ENCODE peak calls at places on chromosomes 1 and 21, in ten cellular contexts. P, A, L, V, K, Y, J, G, D and H are unnamed samples.

GRCh38 chr1:160030657-160031367 is 978 bp downstream of the PIGM start:
- DNase-seq in P (peak; percentile 8), A (no peak), L (no peak), V (peak; percentile 70), K (no peak), Y (no peak), J (no peak), G (no peak), D (peak; percentile 21), H (no peak)

GRCh38 chr1:153805042-153805745 is 30.0 kb downstream of the SLC27A3 start:
- DNase-seq in P (peak; percentile 34), A (no peak), L (peak; percentile 62), V (no peak), K (no peak), Y (no peak), J (peak; percentile 67), G (peak; percentile 63), D (peak; percentile 37), H (peak; percentile 87)

GRCh38 chr1:75125161-75125681 is 9.0 kb upstream of the LHX8 start:
- DNase-seq in P (no peak), A (no peak), L (no peak), V (no peak), K (no peak), Y (no peak), J (no peak), G (no peak), D (no peak), H (no peak)

GRCh38 chr1:235090406-235091069 is 38.1 kb downstream of the TOMM20 start:
- DNase-seq in P (no peak), A (peak; percentile 16), L (no peak), V (no peak), K (no peak), Y (no peak), J (no peak), G (no peak), D (no peak), H (no peak)

GRCh38 chr1:41379741-41380130 is 18.5 kb downstream of the FOXO6 start:
- DNase-seq in P (no peak), A (no peak), L (no peak), V (no peak), K (no peak), Y (no peak), J (no peak), G (no peak), D (no peak), H (no peak)

GRCh38 chr1:27887215-27888035 is 15.1 kb downstream of the THEMIS2 start:
- DNase-seq in P (no peak), A (no peak), L (no peak), V (no peak), K (no peak), Y (no peak), J (no peak), G (no peak), D (no peak), H (no peak)

GRCh38 chr1:67126111-67126746 is 8.5 kb downstream of the C1orf141 start:
- DNase-seq in P (no peak), A (no peak), L (no peak), V (no peak), K (no peak), Y (no peak), J (no peak), G (no peak), D (no peak), H (no peak)

GRCh38 chr21:32494946-32495703 is 82.6 kb downstream of the EVA1C start:
- DNase-seq in P (no peak), A (peak; percentile 73), L (peak; percentile 36), V (no peak), K (no peak), Y (peak; percentile 11), J (no peak), G (no peak), D (peak; percentile 58), H (no peak)

GRCh38 chr21:37207441-37208009 is 59.6 kb downstream of the VPS26C start:
- DNase-seq in P (peak; percentile 46), A (no peak), L (no peak), V (peak; percentile 85), K (no peak), Y (no peak), J (no peak), G (peak; percentile 53), D (peak; percentile 19), H (no peak)

GRCh38 chr21:37208056-37208705 is 59.0 kb downstream of the VPS26C start:
- DNase-seq in P (peak; percentile 76), A (no peak), L (no peak), V (peak; percentile 62), K (no peak), Y (no peak), J (peak; percentile 58), G (peak; percentile 88), D (peak; percentile 51), H (peak; percentile 40)

GRCh38 chr21:37204580-37204979 is 62.6 kb downstream of the VPS26C start:
- DNase-seq in P (no peak), A (no peak), L (no peak), V (peak; percentile 58), K (no peak), Y (no peak), J (no peak), G (no peak), D (no peak), H (no peak)

GRCh38 chr21:37208741-37209225 is 58.4 kb downstream of the VPS26C start:
- DNase-seq in P (peak; percentile 89), A (no peak), L (no peak), V (peak; percentile 69), K (no peak), Y (no peak), J (no peak), G (no peak), D (no peak), H (no peak)

DNA sequence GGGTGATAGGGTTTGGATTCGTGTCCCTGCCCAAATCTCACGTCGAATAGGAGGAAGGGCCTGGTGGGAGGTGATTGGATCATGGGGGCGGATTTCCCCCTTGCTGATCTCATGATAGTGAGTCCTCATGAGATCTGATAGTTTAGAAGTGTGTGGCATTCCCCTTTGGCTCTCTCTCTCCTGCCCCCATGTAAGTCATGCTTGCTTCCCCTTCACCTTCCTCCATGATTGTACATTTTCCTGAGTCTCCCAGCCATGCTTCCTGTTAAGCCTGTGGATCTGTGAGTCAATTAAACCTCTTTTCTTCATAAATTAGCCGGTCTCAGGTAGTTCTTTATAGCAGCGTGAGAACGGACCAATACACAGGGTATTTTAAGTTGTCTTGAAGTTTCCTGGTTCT is 60.6 kb downstream of the VPS26C start:
- DNase-seq in P (no peak), A (no peak), L (no peak), V (peak; percentile 54), K (no peak), Y (no peak), J (no peak), G (no peak), D (no peak), H (no peak)
- TF ChIP-seq CTCF in P (no peak), A (no peak), L (no peak), V (no peak), K (no peak), Y (no peak), J (no peak), G (no peak), D (no peak), H (no peak)

DNA sequence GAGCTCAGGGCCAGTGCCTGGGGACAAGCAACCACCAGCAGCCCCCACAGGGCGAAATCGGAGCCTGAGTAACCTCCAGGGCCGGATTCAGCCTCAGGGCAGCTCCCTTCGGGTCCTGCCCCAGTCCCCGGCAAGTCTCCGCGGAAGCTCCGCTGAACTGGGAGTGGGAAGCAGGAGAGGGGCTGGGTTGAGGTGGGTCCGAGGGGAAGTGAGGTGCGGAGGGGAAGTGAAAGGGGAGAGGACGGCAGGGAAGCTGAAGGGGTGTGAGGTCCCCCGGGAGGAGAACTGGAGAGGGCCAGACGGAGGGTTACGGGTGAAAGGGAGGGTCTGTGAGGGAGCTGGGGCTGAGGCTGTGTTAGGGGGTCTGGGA is 560 bp downstream of the PADI2 start:
- DNase-seq in P (no peak), A (no peak), L (no peak), V (no peak), K (no peak), Y (no peak), J (no peak), G (no peak), D (no peak), H (no peak)
- H3K4me3 ChIP-seq in P (no peak overlapping the region), A (no peak overlapping the region), L (peak overlapping the region; percentile 52), V (peak overlapping the region; percentile 28), K (peak overlapping the region; percentile 44), Y (peak overlapping the region; percentile 6), J (no peak overlapping the region), G (peak overlapping the region; percentile 39), D (no peak overlapping the region), H (no peak overlapping the region)

GRCh38 chr1:220689696-220690095 is 467 bp upstream of the C1orf115 start:
- DNase-seq in P (no peak), A (no peak), L (no peak), V (no peak), K (no peak), Y (no peak), J (no peak), G (no peak), D (no peak), H (no peak)

GRCh38 chr1:220687809-220688208 is 2.4 kb upstream of the C1orf115 start:
- DNase-seq in P (no peak), A (no peak), L (no peak), V (no peak), K (no peak), Y (no peak), J (no peak), G (no peak), D (no peak), H (no peak)

GRCh38 chr1:220691039-220691684 is 999 bp downstream of the C1orf115 start:
- DNase-seq in P (no peak), A (no peak), L (no peak), V (no peak), K (peak; percentile 77), Y (no peak), J (no peak), G (no peak), D (peak; percentile 30), H (no peak)

GRCh38 chr1:220692436-220693228 is 2.5 kb downstream of the C1orf115 start:
- DNase-seq in P (no peak), A (no peak), L (no peak), V (no peak), K (peak; percentile 68), Y (no peak), J (no peak), G (no peak), D (no peak), H (no peak)

DNA sequence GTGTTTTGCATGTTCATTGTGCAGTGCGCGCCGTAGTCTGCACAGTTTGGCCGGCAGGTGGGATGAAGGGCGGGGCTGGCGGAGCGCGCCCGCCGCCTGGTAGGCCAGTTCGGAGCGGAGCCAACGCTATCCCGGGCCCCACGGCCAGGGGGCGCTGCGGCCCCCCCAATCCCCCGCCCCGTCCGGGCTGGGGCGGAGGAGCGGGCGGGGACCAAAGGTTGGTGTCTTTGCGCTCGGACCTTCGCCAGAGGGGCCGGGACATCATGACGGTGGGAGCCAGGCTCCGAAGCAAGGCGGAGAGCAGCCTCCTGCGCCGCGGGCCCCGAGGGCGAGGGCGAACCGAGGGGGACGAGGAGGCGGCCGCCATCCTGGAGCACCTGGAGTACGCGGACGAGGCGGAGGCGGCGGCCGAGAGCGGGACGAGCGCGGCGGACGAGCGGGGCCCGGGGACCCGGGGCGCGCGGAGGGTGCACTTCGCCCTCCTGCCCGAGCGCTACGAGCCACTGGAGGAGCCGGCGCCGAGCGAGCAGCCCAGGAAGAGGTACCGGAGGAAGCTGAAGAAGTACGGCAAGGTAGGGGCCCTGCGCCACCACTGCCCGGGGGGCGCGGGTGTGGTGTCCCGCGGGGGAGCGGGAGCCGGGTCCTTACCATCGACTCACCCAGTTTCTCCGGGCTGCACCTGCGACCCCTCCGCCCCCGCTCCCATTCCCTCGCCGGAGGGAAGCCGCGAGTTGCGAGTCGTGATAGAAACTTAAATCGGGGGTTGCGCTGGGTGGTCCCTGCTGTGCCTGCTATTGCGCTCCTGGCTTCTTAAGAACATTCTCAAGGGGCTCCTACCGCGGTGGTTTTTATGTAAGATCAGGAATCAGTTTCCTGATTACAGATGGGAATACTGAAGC is at the start of gene C1orf115:
- DNase-seq in P (peak; percentile 84), A (peak; percentile 47), L (peak; percentile 78), V (no peak), K (peak; percentile 93), Y (peak; percentile 78), J (peak; percentile 75), G (peak; percentile 77), D (peak; percentile 75), H (peak; percentile 31)
- TF ChIP-seq POLR2A in P (peak; percentile 28), A (peak; percentile 42), L (peak; percentile 55), V (no peak), K (no peak), Y (peak; percentile 30), J (peak; percentile 17), G (peak; percentile 69), D (peak; percentile 51), H (no peak)

DNA sequence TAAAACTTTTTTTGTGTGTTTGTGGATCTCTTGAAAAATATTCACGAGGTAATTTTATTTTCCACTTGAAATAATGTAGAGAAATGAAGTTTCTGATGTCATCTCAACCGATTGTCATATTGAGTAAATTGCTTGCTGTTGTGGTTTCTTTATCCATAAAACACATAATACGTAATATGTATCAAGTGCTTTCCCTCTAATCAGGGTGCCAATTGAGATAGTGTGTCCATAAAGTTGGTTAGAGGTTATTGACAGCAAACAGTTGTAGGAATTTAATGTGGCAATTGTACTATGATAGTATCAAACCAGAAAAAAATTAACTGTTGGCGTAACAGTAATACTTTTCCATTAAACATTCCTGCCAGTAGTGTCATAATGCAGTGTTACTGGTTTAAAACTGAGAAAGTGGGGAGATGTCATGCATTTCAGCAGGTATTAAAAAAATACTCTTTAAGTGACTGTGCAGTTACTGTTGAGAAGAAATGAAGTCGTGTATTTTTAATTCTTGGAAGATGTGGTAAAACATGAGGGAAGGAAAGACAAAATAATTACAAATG is 38.3 kb downstream of the USP25 start:
- DNase-seq in P (no peak), A (no peak), L (no peak), V (no peak), K (no peak), Y (no peak), J (no peak), G (no peak), D (no peak), H (no peak)
- TF ChIP-seq CTCF in P (no peak), A (no peak), L (no peak), V (no peak), K (no peak), Y (no peak), J (no peak), G (no peak), D (no peak), H (no peak)